ENCODE peak calls at places on chromosomes 12 and 14, in five cellular contexts. N is mesendoderm, Z is mesenchymal stem cell, P is H9, J is IMR-90. I is an unnamed sample.

GRCh38 chr12:119725523-119725922 is 57.6 kb downstream of the PRKAB1 start:
- DNase-seq in N (no peak), Z (no peak), P (no peak), J (no peak), I (no peak)

GRCh38 chr12:102962532-102962931 is 5.1 kb downstream of the ASCL1 start:
- DNase-seq in N (no peak), Z (no peak), P (no peak), J (no peak), I (no peak)

GRCh38 chr12:57712671-57713070 is 18.7 kb downstream of the OS9 start:
- DNase-seq in N (no peak), Z (no peak), P (no peak), J (no peak), I (no peak)

GRCh38 chr14:29749327-29749726 is 178.3 kb downstream of the PRKD1 start:
- DNase-seq in N (peak; percentile 64), Z (peak; percentile 73), P (no peak), J (peak; percentile 83), I (no peak)

GRCh38 chr14:53701108-53701875 is 255.3 kb downstream of the BMP4 start:
- DNase-seq in N (no peak), Z (no peak), P (no peak), J (no peak), I (no peak)

GRCh38 chr14:89445252-89445973 is 28.4 kb upstream of the FOXN3 start:
- DNase-seq in N (no peak), Z (no peak), P (no peak), J (peak; percentile 33), I (no peak)

GRCh38 chr12:67280572-67280971 is 11.4 kb downstream of the CAND1 start:
- DNase-seq in N (no peak), Z (no peak), P (no peak), J (no peak), I (no peak)

GRCh38 chr12:54004841-54005530 is 3.8 kb upstream of the HOXC8 start:
- DNase-seq in N (no peak), Z (peak; percentile 68), P (peak; percentile 73), J (no peak), I (no peak)

GRCh38 chr14:49405291-49405690 is 180.9 kb downstream of the RPS29 start:
- DNase-seq in N (no peak), Z (peak; percentile 60), P (no peak), J (peak; percentile 65), I (no peak)

GRCh38 chr14:102094101-102094500 is 7.3 kb upstream of the HSP90AA1 start:
- DNase-seq in N (no peak), Z (no peak), P (no peak), J (no peak), I (no peak)

GRCh38 chr12:94305293-94305957 is 154.2 kb downstream of the CEP83 start:
- DNase-seq in N (peak; percentile 50), Z (peak; percentile 87), P (peak; percentile 29), J (peak; percentile 82), I (no peak)

DNA sequence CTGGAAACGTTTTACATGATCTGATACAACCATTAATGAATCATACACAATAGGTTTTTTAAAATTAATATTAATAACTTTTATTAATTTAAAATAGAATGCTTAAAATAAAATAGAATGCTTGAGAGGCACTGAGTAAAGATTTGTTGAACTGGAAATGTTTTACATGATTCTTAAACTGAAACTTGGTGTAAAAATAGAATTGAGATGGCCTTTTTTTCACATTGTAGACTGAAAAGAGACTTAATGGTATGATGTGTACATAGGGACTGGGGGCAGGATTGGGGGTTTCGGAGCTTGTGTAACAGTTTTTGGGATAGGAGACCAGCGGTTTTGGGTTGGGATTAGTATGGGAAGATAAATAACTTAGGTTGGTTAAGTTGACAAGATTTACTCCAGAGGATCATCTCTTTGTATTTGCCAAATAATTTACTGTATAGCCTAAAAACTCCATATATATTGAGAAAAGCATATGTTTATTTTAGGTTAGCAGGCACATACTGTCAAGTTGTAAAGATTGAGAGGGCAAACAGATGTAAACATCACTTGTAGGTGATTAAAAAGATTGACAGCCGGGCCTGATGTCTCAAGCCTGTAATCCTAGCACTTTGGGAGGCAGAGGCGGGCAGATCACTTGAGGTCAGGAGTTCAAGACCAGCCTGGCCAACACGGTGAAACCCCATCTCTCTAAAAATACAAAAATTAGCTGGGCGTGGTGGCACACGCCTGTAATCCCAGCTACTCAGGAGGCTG is 2.0 kb upstream of the ZNF410 start:
- DNase-seq in N (no peak), Z (no peak), P (no peak), J (no peak), I (no peak)
- H3K4ac ChIP-seq in N (no peak overlapping the region), Z (no peak overlapping the region), P (no peak overlapping the region), J (no peak overlapping the region), I (no peak overlapping the region)

GRCh38 chr14:54772451-54772881 is 130.2 kb downstream of the GCH1 start:
- DNase-seq in N (no peak), Z (peak; percentile 71), P (no peak), J (peak; percentile 59), I (no peak)
- H3K9ac ChIP-seq in N (no peak overlapping the region), Z (peak overlapping the region; percentile 98), P (no peak overlapping the region), J (peak overlapping the region; percentile 66), I (no peak overlapping the region)

GRCh38 chr12:131882804-131883520 is 11.5 kb upstream of the ULK1 start:
- DNase-seq in N (peak; percentile 81), Z (no peak), P (peak; percentile 63), J (no peak), I (no peak)
- H3K4me2 ChIP-seq in N (no peak overlapping the region), Z (no peak overlapping the region), P (no peak overlapping the region), J (no peak overlapping the region), I (no peak overlapping the region)

GRCh38 chr12:111424793-111425251 is 19.1 kb downstream of the SH2B3 start:
- DNase-seq in N (peak; percentile 58), Z (no peak), P (peak; percentile 81), J (no peak), I (no peak)

GRCh38 chr12:111425655-111426054 is 19.9 kb downstream of the SH2B3 start:
- DNase-seq in N (no peak), Z (no peak), P (no peak), J (peak; percentile 39), I (no peak)

GRCh38 chr12:111426341-111427185 is 20.8 kb downstream of the SH2B3 start:
- DNase-seq in N (no peak), Z (peak; percentile 67), P (no peak), J (peak; percentile 50), I (no peak)

GRCh38 chr12:111427417-111428074 is 21.8 kb downstream of the SH2B3 start:
- DNase-seq in N (no peak), Z (no peak), P (no peak), J (no peak), I (no peak)

DNA sequence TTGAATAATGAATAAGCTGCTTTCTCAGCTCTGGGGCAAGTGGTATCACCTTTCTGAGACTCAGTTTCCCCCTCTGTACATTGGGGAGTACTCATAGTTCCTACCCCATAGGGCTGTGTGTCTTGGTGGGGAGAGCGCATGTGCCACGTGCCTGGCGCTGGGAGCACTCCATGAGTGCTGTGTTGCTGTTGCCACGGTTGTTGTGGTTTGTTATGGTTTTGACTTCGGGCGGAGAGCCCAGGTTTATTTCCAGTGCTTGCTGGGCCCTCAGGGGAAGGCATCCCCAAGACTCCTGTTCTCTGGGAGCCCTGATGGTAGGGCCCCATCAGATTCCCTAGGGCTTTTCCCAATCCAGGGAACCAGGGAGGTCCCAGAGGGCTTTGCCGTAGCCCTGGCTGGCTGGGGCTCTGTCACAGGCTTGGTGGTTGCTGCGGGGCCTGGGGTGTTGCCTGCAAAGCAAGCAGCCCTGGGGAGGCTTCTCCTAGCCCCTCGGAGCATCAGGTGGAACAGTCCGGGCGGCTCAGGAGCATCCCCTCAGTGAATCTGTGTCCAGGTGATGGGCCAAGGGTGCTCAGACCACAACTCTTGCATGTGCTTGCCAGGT is 18.6 kb downstream of the SH2B3 start:
- DNase-seq in N (no peak), Z (no peak), P (no peak), J (no peak), I (no peak)
- H3K4ac ChIP-seq in N (no peak overlapping the region), Z (no peak overlapping the region), P (no peak overlapping the region), J (no peak overlapping the region), I (no peak overlapping the region)

DNA sequence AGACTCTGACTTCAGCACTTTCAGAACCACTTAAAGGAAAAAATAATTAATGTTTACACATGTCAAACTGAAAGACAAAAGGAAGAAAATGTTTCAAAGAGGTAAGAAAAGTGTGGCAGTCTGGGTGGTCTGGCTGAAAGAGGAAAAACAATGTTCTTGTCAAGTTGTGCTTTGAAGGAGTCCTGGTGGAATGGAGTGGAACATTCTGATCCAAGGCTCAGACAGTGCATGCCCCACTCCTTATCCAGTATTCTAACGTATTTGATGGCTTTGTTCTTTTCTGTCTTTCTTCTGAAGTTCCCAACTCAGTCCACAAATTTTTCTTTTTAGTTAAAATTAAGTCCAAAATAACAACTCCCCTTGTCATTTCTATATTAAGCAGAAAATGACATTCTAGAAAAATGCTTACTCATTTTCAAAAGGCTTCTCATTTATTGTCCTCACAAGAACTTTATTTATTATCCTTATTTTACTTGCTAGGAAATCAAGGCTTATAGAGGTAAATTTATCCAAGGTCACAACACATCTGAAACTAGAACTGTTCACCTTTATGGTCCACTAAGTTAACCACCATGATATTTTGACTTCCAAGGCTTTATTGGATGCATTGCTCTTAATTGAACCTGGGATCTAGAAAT is 121.7 kb upstream of the NAP1L1 start:
- DNase-seq in N (no peak), Z (no peak), P (no peak), J (no peak), I (no peak)
- H3K9ac ChIP-seq in N (no peak overlapping the region), Z (no peak overlapping the region), P (peak overlapping the region; percentile 20), J (no peak overlapping the region), I (no peak overlapping the region)

GRCh38 chr12:55671746-55672145 is 35.1 kb downstream of the OR10P1 start:
- DNase-seq in N (no peak), Z (no peak), P (no peak), J (no peak), I (no peak)

GRCh38 chr12:55663391-55663790 is 26.7 kb downstream of the OR10P1 start:
- DNase-seq in N (no peak), Z (no peak), P (no peak), J (no peak), I (no peak)

GRCh38 chr12:55670213-55670730 is 33.6 kb downstream of the OR10P1 start:
- DNase-seq in N (no peak), Z (no peak), P (peak; percentile 22), J (no peak), I (no peak)

GRCh38 chr12:55664826-55665225 is 28.1 kb downstream of the OR10P1 start:
- DNase-seq in N (no peak), Z (no peak), P (no peak), J (no peak), I (no peak)

GRCh38 chr12:55666508-55666907 is 29.8 kb downstream of the OR10P1 start:
- DNase-seq in N (no peak), Z (no peak), P (peak; percentile 28), J (no peak), I (no peak)
- H3K4me2 ChIP-seq in N (no peak overlapping the region), Z (no peak overlapping the region), P (no peak overlapping the region), J (no peak overlapping the region), I (no peak overlapping the region)

I was measured in neuronal stem cell.